ENCODE peak calls at places on chromosomes 13 and 19, in ten cellular contexts. F is neural progenitor cell, A is thoracic aorta, H is endodermal cell, G is small intestine, S is A549, T is adrenal gland, K is A673, V is fibroblast of lung, E is cardiac muscle cell. P is an unnamed sample.

GRCh38 chr19:18107235-18108083 is 9.9 kb downstream of the MAST3 start:
- DNase-seq in F (no peak), A (no peak), H (no peak), G (no peak), S (no peak), T (no peak), K (no peak), V (no peak), E (no peak), P (no peak)

GRCh38 chr19:2779121-2779740 is 3.8 kb downstream of the SGTA start:
- DNase-seq in F (no peak), A (no peak), H (no peak), G (no peak), S (no peak), T (no peak), K (no peak), V (no peak), E (no peak), P (no peak)

GRCh38 chr19:45512881-45513483 is 5.7 kb downstream of the VASP start:
- DNase-seq in F (no peak), A (no peak), H (no peak), G (no peak), S (no peak), T (no peak), K (no peak), V (no peak), E (no peak), P (no peak)

GRCh38 chr13:66128201-66128600 is 1101.9 kb downstream of the PCDH9 start:
- DNase-seq in F (no peak), A (no peak), H (no peak), G (no peak), S (no peak), T (no peak), K (no peak), V (no peak), E (no peak), P (no peak)

GRCh38 chr13:39266426-39266825 is 228.2 kb downstream of the NHLRC3 start:
- DNase-seq in F (no peak), A (no peak), H (no peak), G (no peak), S (no peak), T (no peak), K (no peak), V (no peak), E (no peak), P (no peak)

GRCh38 chr19:6427131-6427530 is 2.5 kb upstream of the KHSRP start:
- DNase-seq in F (no peak), A (no peak), H (no peak), G (no peak), S (no peak), T (no peak), K (no peak), V (no peak), E (no peak), P (no peak)

GRCh38 chr13:20945952-20946383 is 43.4 kb upstream of the XPO4 start:
- DNase-seq in F (peak; percentile 34), A (no peak), H (peak; percentile 67), G (no peak), S (no peak), T (no peak), K (no peak), V (no peak), E (peak; percentile 29), P (no peak)

GRCh38 chr19:3788991-3789778 is 3.0 kb upstream of the MATK start:
- DNase-seq in F (no peak), A (no peak), H (peak; percentile 36), G (no peak), S (no peak), T (no peak), K (no peak), V (no peak), E (no peak), P (no peak)

GRCh38 chr13:30307194-30307965 is at the start of gene KATNAL1:
- DNase-seq in F (peak; percentile 90), A (peak; percentile 8), H (peak; percentile 90), G (peak; percentile 38), S (peak; percentile 48), T (peak; percentile 89), K (peak; percentile 95), V (peak; percentile 61), E (peak; percentile 78), P (peak; percentile 84)

GRCh38 chr19:55441319-55441691 is 1.8 kb downstream of the SHISA7 start:
- DNase-seq in F (no peak), A (no peak), H (no peak), G (no peak), S (no peak), T (no peak), K (no peak), V (no peak), E (no peak), P (no peak)

GRCh38 chr19:45038931-45039893 is at the start of gene CLASRP:
- DNase-seq in F (peak; percentile 96), A (peak; percentile 76), H (peak; percentile 94), G (peak; percentile 91), S (peak; percentile 90), T (peak; percentile 95), K (peak; percentile 95), V (peak; percentile 92), E (peak; percentile 94), P (peak; percentile 96)

DNA sequence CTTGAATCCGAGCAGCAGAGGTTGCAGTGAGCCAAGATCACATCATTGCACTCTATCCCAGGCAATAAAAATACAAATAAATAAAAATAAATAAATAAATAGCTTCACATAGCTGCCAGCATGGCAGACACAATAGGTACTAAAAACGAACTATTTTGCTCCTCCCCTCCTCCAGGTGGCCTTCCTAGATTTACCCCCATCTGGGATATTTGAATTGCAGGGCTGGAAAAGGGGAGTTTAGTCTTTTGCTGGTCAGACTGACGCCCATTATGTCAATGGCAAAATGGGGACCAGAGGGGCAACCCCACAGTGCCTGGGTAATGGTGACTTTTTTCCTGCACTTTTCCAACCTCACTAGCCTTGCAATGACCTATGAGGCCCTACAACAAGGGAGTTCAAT is 640 bp upstream of the GMFG start:
- DNase-seq in F (no peak), A (no peak), H (no peak), G (no peak), S (no peak), T (no peak), K (no peak), V (no peak), E (no peak), P (no peak)
- H3K4me1 ChIP-seq in F (peaks cover 6% of the 10 kb centered on the region), A (peaks cover 10% of the 10 kb centered on the region), H (peaks cover 4% of the 10 kb centered on the region), G (peaks cover 3% of the 10 kb centered on the region), S (peaks cover 15% of the 10 kb centered on the region), T (no peaks in the 10 kb centered on the region), K (no peaks in the 10 kb centered on the region), V (peaks cover 4% of the 10 kb centered on the region), E (no peaks in the 10 kb centered on the region), P (peaks cover 9% of the 10 kb centered on the region)

DNA sequence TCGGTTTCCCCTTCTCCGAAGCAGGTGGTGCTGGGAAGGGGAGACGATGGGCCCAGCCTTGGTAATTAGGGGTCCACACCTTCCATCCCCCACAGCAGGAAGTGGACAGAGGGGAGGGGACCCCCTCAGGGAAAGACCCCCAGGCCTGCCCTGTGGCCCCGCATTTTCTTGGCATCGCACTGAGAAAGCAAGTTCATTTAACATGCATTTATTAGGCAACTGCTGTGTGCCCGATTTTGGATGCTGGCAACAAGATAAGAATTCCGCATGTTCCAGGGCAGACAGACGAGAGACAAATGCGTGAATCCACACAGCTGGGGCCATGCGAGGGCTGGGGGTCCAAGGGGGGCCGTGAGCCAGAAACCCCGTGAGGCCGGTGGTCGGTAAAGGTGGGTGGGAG is 28.4 kb downstream of the ARID3A start:
- DNase-seq in F (no peak), A (no peak), H (no peak), G (no peak), S (no peak), T (no peak), K (no peak), V (no peak), E (no peak), P (no peak)
- H3K4me1 ChIP-seq in F (peaks cover 47% of the 10 kb centered on the region), A (no peaks in the 10 kb centered on the region), H (peaks cover 6% of the 10 kb centered on the region), G (peaks cover 5% of the 10 kb centered on the region), S (peaks cover 31% of the 10 kb centered on the region), T (no peaks in the 10 kb centered on the region), K (peaks cover 18% of the 10 kb centered on the region), V (peaks cover 6% of the 10 kb centered on the region), E (peaks cover 41% of the 10 kb centered on the region), P (peaks cover 81% of the 10 kb centered on the region)

GRCh38 chr13:26216042-26216441 is 6.1 kb downstream of the RNF6 start:
- DNase-seq in F (no peak), A (no peak), H (no peak), G (no peak), S (no peak), T (no peak), K (no peak), V (no peak), E (no peak), P (no peak)

GRCh38 chr13:26208292-26208691 is 13.8 kb downstream of the RNF6 start:
- DNase-seq in F (no peak), A (no peak), H (no peak), G (peak; percentile 64), S (no peak), T (no peak), K (no peak), V (no peak), E (no peak), P (no peak)

GRCh38 chr13:26213345-26213744 is 8.8 kb downstream of the RNF6 start:
- DNase-seq in F (no peak), A (no peak), H (no peak), G (no peak), S (no peak), T (no peak), K (no peak), V (no peak), E (no peak), P (no peak)

GRCh38 chr13:26219726-26220125 is 2.4 kb downstream of the RNF6 start:
- DNase-seq in F (no peak), A (no peak), H (no peak), G (no peak), S (no peak), T (no peak), K (no peak), V (peak; percentile 3), E (no peak), P (no peak)

DNA sequence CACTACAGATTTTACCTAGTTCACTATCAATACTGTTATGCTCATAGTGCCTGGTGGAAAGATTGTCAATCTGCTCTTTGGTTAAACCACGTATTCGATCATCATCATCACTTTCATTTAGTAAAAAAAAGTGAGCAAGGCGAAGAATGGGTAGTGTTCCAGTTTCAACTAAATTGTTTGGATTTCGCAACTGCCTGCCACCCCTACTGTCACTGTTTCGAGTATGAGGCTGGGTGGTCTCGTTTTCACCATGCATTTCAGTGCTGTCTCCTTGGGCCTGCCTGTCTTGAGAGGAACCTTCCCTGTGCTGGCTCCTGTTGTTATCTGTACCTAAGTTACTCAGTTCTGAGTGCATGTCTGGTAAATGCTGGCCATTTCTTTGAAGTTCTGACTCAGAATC is 8.1 kb downstream of the RNF6 start:
- DNase-seq in F (no peak), A (no peak), H (no peak), G (no peak), S (no peak), T (no peak), K (no peak), V (no peak), E (no peak), P (no peak)
- H3K4me1 ChIP-seq in F (no peaks in the 10 kb centered on the region), A (no peaks in the 10 kb centered on the region), H (no peaks in the 10 kb centered on the region), G (no peaks in the 10 kb centered on the region), S (no peaks in the 10 kb centered on the region), T (no peaks in the 10 kb centered on the region), K (no peaks in the 10 kb centered on the region), V (no peaks in the 10 kb centered on the region), E (no peaks in the 10 kb centered on the region), P (no peaks in the 10 kb centered on the region)

DNA sequence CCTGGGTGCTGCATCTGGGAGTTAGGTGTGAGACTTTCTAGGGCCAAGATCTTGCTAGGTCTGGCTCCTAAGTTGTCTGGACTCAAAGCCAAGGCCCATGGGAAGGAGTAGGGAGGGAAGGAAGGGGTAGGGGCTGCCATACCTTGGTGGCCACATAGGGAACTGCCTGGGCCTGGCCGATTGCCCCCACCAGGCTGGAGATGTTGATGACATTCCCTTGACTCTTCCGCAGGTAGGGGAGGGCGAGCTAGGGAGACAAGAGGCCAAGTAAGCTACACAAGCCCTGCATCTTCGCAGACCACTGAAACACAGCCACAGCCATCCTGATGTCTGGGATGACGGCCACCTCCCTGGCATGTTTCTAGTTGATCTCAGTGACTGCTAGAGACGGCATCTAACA is 4.1 kb upstream of the BCAT2 start:
- DNase-seq in F (no peak), A (no peak), H (no peak), G (no peak), S (no peak), T (no peak), K (no peak), V (no peak), E (no peak), P (no peak)
- H3K4me1 ChIP-seq in F (peaks cover 17% of the 10 kb centered on the region), A (peaks cover 28% of the 10 kb centered on the region), H (peaks cover 7% of the 10 kb centered on the region), G (no peaks in the 10 kb centered on the region), S (peaks cover 45% of the 10 kb centered on the region), T (peaks cover 27% of the 10 kb centered on the region), K (peaks cover 15% of the 10 kb centered on the region), V (peaks cover 7% of the 10 kb centered on the region), E (peaks cover 7% of the 10 kb centered on the region), P (peaks cover 30% of the 10 kb centered on the region)